ENCODE peak calls at places on chromosomes 7 and 10, in six cellular contexts. W is CD4-positive, CD25-positive, alpha-beta regulatory T cell; N is PC-3; X is endothelial cell of umbilical vein; F is esophagus muscularis mucosa; G is COLO829. B is an unnamed sample.
A peak's percentile ranks its signal among the peaks of the same experiment; 100 is the strongest.

GRCh38 chr7:48427671-48428070 is 256.4 kb downstream of the ABCA13 start:
- DNase-seq in W (no peak), N (peak; percentile 64), X (no peak), F (peak; percentile 42), G (no peak), B (no peak)

GRCh38 chr10:50794490-50794889 is 54.8 kb downstream of the ASAH2B start:
- DNase-seq in W (no peak), N (peak; percentile 45), X (no peak), F (no peak), G (no peak), B (no peak)

GRCh38 chr10:77641788-77642397 is 4.3 kb upstream of the KCNMA1 start:
- DNase-seq in W (peak; percentile 19), N (peak; percentile 100), X (peak; percentile 78), F (no peak), G (peak; percentile 51), B (peak; percentile 26)

GRCh38 chr10:99582255-99582770 is 37.9 kb downstream of the SLC25A28 start:
- DNase-seq in W (no peak), N (no peak), X (no peak), F (no peak), G (no peak), B (no peak)

GRCh38 chr7:30556854-30557644 is 37.6 kb upstream of the GARS1 start:
- DNase-seq in W (no peak), N (peak; percentile 49), X (no peak), F (peak; percentile 83), G (no peak), B (no peak)

GRCh38 chr7:46450425-46450824 is 529.4 kb upstream of the IGFBP3 start:
- DNase-seq in W (no peak), N (no peak), X (no peak), F (no peak), G (no peak), B (no peak)

GRCh38 chr10:133324198-133324792 is 12.4 kb downstream of the CALY start:
- DNase-seq in W (peak; percentile 53), N (peak; percentile 36), X (peak; percentile 22), F (no peak), G (peak; percentile 35), B (peak; percentile 53)

GRCh38 chr7:69445549-69445948 is 152.7 kb upstream of the AUTS2 start:
- DNase-seq in W (no peak), N (no peak), X (no peak), F (no peak), G (no peak), B (no peak)